ENCODE peak calls at places on chromosomes 6 and 20, in six cellular contexts. E, U, L, J, P and H are unnamed samples.

GRCh38 chr6:63493557-63493956 is 78.7 kb upstream of the LOC128125822 start:
- DNase-seq in E (no peak), U (no peak), L (no peak), J (no peak), P (peak; percentile 24), H (no peak)

GRCh38 chr6:43719511-43719910 is 31.9 kb upstream of the MRPS18A start:
- DNase-seq in E (no peak), U (no peak), L (no peak), J (no peak), P (no peak), H (no peak)

GRCh38 chr6:157300006-157300405 is 23.3 kb downstream of the TMEM242 start:
- DNase-seq in E (no peak), U (no peak), L (no peak), J (no peak), P (no peak), H (no peak)

GRCh38 chr6:160767019-160767646 is 65.1 kb downstream of the PLG start:
- DNase-seq in E (peak; percentile 47), U (peak; percentile 8), L (peak; percentile 79), J (peak; percentile 38), P (peak; percentile 41), H (peak; percentile 59)

GRCh38 chr6:24494726-24495515 is at the start of gene ALDH5A1:
- DNase-seq in E (peak; percentile 77), U (peak; percentile 25), L (peak; percentile 58), J (peak; percentile 78), P (peak; percentile 56), H (peak; percentile 61)

GRCh38 chr6:19554356-19555225 is 282.6 kb upstream of the ID4 start:
- DNase-seq in E (no peak), U (no peak), L (no peak), J (no peak), P (no peak), H (peak; percentile 3)

GRCh38 chr6:126716012-126716411 is 376.1 kb downstream of the CENPW start:
- DNase-seq in E (no peak), U (no peak), L (no peak), J (no peak), P (no peak), H (no peak)

GRCh38 chr6:148235446-148235845 is 107.2 kb upstream of the SASH1 start:
- DNase-seq in E (no peak), U (no peak), L (no peak), J (no peak), P (no peak), H (no peak)

GRCh38 chr20:20085812-20086211 is 33.5 kb downstream of the CFAP61 start:
- DNase-seq in E (no peak), U (no peak), L (no peak), J (no peak), P (no peak), H (no peak)

GRCh38 chr6:168225471-168225901 is 94.1 kb downstream of the DACT2 start:
- DNase-seq in E (no peak), U (no peak), L (no peak), J (no peak), P (no peak), H (no peak)

GRCh38 chr6:12957321-12958051 is 240.9 kb downstream of the PHACTR1 start:
- DNase-seq in E (peak; percentile 36), U (peak; percentile 63), L (no peak), J (no peak), P (peak; percentile 62), H (peak; percentile 64)

GRCh38 chr20:44003609-44004008 is 89.0 kb downstream of the TOX2 start:
- DNase-seq in E (no peak), U (no peak), L (no peak), J (no peak), P (no peak), H (no peak)

GRCh38 chr6:138290563-138290962 is 72.3 kb upstream of the PBOV1 start:
- DNase-seq in E (no peak), U (no peak), L (no peak), J (no peak), P (no peak), H (no peak)

GRCh38 chr6:41756354-41756753 is 9.2 kb upstream of the PGC start:
- DNase-seq in E (no peak), U (no peak), L (no peak), J (no peak), P (no peak), H (no peak)

GRCh38 chr6:157459327-157459726 is 78.3 kb downstream of the ZDHHC14 start:
- DNase-seq in E (no peak), U (no peak), L (no peak), J (no peak), P (no peak), H (peak; percentile 53)

GRCh38 chr6:105359419-105360366 is 43.2 kb downstream of the PREP start:
- DNase-seq in E (no peak), U (no peak), L (no peak), J (peak; percentile 34), P (peak; percentile 92), H (no peak)

GRCh38 chr6:85537055-85537494 is 56.6 kb downstream of the SNX14 start:
- DNase-seq in E (no peak), U (no peak), L (no peak), J (peak; percentile 5), P (peak; percentile 15), H (no peak)

GRCh38 chr6:32941412-32941784 is 570 bp upstream of the HLA-DMB start:
- DNase-seq in E (no peak), U (no peak), L (no peak), J (peak; percentile 80), P (no peak), H (no peak)

GRCh38 chr20:8535403-8536003 is 403.4 kb downstream of the PLCB1 start:
- DNase-seq in E (no peak), U (no peak), L (no peak), J (no peak), P (no peak), H (no peak)

GRCh38 chr20:55173601-55174000 is 698.2 kb downstream of the DOK5 start:
- DNase-seq in E (no peak), U (no peak), L (no peak), J (no peak), P (peak; percentile 63), H (no peak)

GRCh38 chr20:58723628-58723984 is 31.0 kb downstream of the NPEPL1 start:
- DNase-seq in E (no peak), U (no peak), L (no peak), J (no peak), P (no peak), H (no peak)

GRCh38 chr6:12592634-12593033 is 123.9 kb upstream of the PHACTR1 start:
- DNase-seq in E (no peak), U (no peak), L (no peak), J (peak; percentile 38), P (peak; percentile 92), H (no peak)